ENCODE peak calls at places on chromosomes 5 and 9, in five cellular contexts. One of them, this sample, is unnamed. For H3K4me1, the result is how much of the 10 kb centered on the place peaks cover.

GRCh38 chr9:124281934-124282351 is 24.2 kb downstream of the NEK6 start:
- DNase-seq in Karpas-422: no peak
- DNase-seq in cardiac muscle cell: no peak
- DNase-seq in A673: no peak
- DNase-seq in left ventricle myocardium inferior: no peak
- DNase-seq in this sample: no peak

GRCh38 chr9:92633879-92634278 is 36.1 kb downstream of the IPPK start:
- DNase-seq in Karpas-422: no peak
- DNase-seq in cardiac muscle cell: no peak
- DNase-seq in A673: no peak
- DNase-seq in left ventricle myocardium inferior: no peak
- DNase-seq in this sample: no peak

GRCh38 chr5:35202319-35203111 is 27.8 kb downstream of the PRLR start:
- DNase-seq in Karpas-422: peak
- DNase-seq in cardiac muscle cell: peak
- DNase-seq in A673: peak
- DNase-seq in left ventricle myocardium inferior: peak
- DNase-seq in this sample: peak

GRCh38 chr5:93573627-93573974 is 7.4 kb downstream of the NR2F1-AS1 start:
- DNase-seq in Karpas-422: no peak
- DNase-seq in cardiac muscle cell: no peak
- DNase-seq in A673: no peak
- DNase-seq in left ventricle myocardium inferior: no peak
- DNase-seq in this sample: no peak

GRCh38 chr5:79742549-79743136 is 53.0 kb downstream of the CMYA5 start:
- DNase-seq in Karpas-422: no peak
- DNase-seq in cardiac muscle cell: no peak
- DNase-seq in A673: no peak
- DNase-seq in left ventricle myocardium inferior: no peak
- DNase-seq in this sample: no peak

GRCh38 chr9:93670208-93671029 is 94.0 kb downstream of the PHF2 start:
- DNase-seq in Karpas-422: no peak
- DNase-seq in cardiac muscle cell: peak
- DNase-seq in A673: peak
- DNase-seq in left ventricle myocardium inferior: peak
- DNase-seq in this sample: peak

GRCh38 chr9:98241357-98242104 is 13.9 kb downstream of the TBC1D2 start:
- DNase-seq in Karpas-422: no peak
- DNase-seq in cardiac muscle cell: no peak
- DNase-seq in A673: no peak
- DNase-seq in left ventricle myocardium inferior: no peak
- DNase-seq in this sample: no peak

GRCh38 chr9:99235874-99236627 is 14.0 kb downstream of the SEC61B start:
- DNase-seq in Karpas-422: peak
- DNase-seq in cardiac muscle cell: no peak
- DNase-seq in A673: no peak
- DNase-seq in left ventricle myocardium inferior: no peak
- DNase-seq in this sample: peak

GRCh38 chr5:78534148-78535009 is 114.2 kb downstream of the LHFPL2 start:
- DNase-seq in Karpas-422: no peak
- DNase-seq in cardiac muscle cell: peak
- DNase-seq in A673: no peak
- DNase-seq in left ventricle myocardium inferior: peak
- DNase-seq in this sample: no peak

GRCh38 chr5:71887680-71888079 is 168.6 kb downstream of the CARTPT start:
- DNase-seq in Karpas-422: peak
- DNase-seq in cardiac muscle cell: peak
- DNase-seq in A673: peak
- DNase-seq in left ventricle myocardium inferior: no peak
- DNase-seq in this sample: peak

GRCh38 chr9:4764033-4764432 is 23.0 kb upstream of the AK3 start:
- DNase-seq in Karpas-422: no peak
- DNase-seq in cardiac muscle cell: no peak
- DNase-seq in A673: no peak
- DNase-seq in left ventricle myocardium inferior: no peak
- DNase-seq in this sample: no peak

GRCh38 chr5:133247881-133248642 is 196.2 kb downstream of the HSPA4 start:
- DNase-seq in Karpas-422: no peak
- DNase-seq in cardiac muscle cell: peak
- DNase-seq in A673: no peak
- DNase-seq in left ventricle myocardium inferior: no peak
- DNase-seq in this sample: peak

GRCh38 chr5:158264264-158264663 is 405.3 kb upstream of the CLINT1 start:
- DNase-seq in Karpas-422: no peak
- DNase-seq in cardiac muscle cell: no peak
- DNase-seq in A673: no peak
- DNase-seq in left ventricle myocardium inferior: no peak
- DNase-seq in this sample: no peak

GRCh38 chr9:92980085-92980745 is 32.9 kb downstream of the FGD3 start:
- DNase-seq in Karpas-422: no peak
- DNase-seq in cardiac muscle cell: no peak
- DNase-seq in A673: no peak
- DNase-seq in left ventricle myocardium inferior: no peak
- DNase-seq in this sample: no peak

GRCh38 chr5:163379298-163380155 is 57.9 kb upstream of the CCNG1 start:
- DNase-seq in Karpas-422: no peak
- DNase-seq in cardiac muscle cell: peak
- DNase-seq in A673: peak
- DNase-seq in left ventricle myocardium inferior: no peak
- DNase-seq in this sample: no peak

GRCh38 chr5:150293091-150293941 is 3.7 kb upstream of the CAMK2A start:
- DNase-seq in Karpas-422: no peak
- DNase-seq in cardiac muscle cell: no peak
- DNase-seq in A673: no peak
- DNase-seq in left ventricle myocardium inferior: no peak
- DNase-seq in this sample: no peak

DNA sequence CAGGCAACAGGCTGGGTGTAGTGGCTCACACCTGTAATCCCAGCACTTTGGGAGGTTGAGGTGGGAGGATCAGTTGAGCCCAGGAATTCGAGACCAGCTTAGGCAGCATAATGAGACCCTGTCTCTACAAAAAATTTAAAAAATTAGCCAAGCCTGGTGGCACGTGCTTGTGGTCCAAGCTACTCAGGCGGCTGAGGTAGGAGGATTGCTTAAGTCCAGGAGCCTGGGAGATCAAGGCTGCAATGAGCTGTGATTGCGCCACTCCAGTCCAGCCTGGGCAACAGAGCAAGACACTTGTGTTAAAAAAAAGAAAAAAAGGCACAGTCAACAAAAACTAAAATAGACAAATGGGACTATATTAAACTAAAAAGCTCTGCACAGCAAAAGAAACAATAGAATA is 29.3 kb downstream of the ATP6V0E1 start:
- DNase-seq in Karpas-422: no peak
- DNase-seq in cardiac muscle cell: peak
- DNase-seq in A673: no peak
- DNase-seq in left ventricle myocardium inferior: no peak
- DNase-seq in this sample: no peak
- H3K4me1 ChIP-seq in Karpas-422: under half
- H3K4me1 ChIP-seq in cardiac muscle cell: under half
- H3K4me1 ChIP-seq in A673: under half
- H3K4me1 ChIP-seq in left ventricle myocardium inferior: half or more
- H3K4me1 ChIP-seq in this sample: under half

GRCh38 chr5:74380193-74380592 is 260.3 kb downstream of the ENC1 start:
- DNase-seq in Karpas-422: no peak
- DNase-seq in cardiac muscle cell: no peak
- DNase-seq in A673: no peak
- DNase-seq in left ventricle myocardium inferior: no peak
- DNase-seq in this sample: no peak

GRCh38 chr5:74378464-74378863 is 262.1 kb downstream of the ENC1 start:
- DNase-seq in Karpas-422: no peak
- DNase-seq in cardiac muscle cell: no peak
- DNase-seq in A673: no peak
- DNase-seq in left ventricle myocardium inferior: no peak
- DNase-seq in this sample: no peak

GRCh38 chr5:74382864-74383618 is 257.5 kb downstream of the ENC1 start:
- DNase-seq in Karpas-422: no peak
- DNase-seq in cardiac muscle cell: peak
- DNase-seq in A673: peak
- DNase-seq in left ventricle myocardium inferior: peak
- DNase-seq in this sample: peak

GRCh38 chr5:74384851-74385250 is 255.7 kb downstream of the ENC1 start:
- DNase-seq in Karpas-422: no peak
- DNase-seq in cardiac muscle cell: no peak
- DNase-seq in A673: peak
- DNase-seq in left ventricle myocardium inferior: no peak
- DNase-seq in this sample: peak

GRCh38 chr5:74382115-74382514 is 258.4 kb downstream of the ENC1 start:
- DNase-seq in Karpas-422: no peak
- DNase-seq in cardiac muscle cell: no peak
- DNase-seq in A673: no peak
- DNase-seq in left ventricle myocardium inferior: no peak
- DNase-seq in this sample: no peak
- H3K27ac ChIP-seq in Karpas-422: no peak
- H3K27ac ChIP-seq in cardiac muscle cell: no peak
- H3K27ac ChIP-seq in A673: no peak
- H3K27ac ChIP-seq in left ventricle myocardium inferior: peak
- H3K27ac ChIP-seq in this sample: no peak

DNA sequence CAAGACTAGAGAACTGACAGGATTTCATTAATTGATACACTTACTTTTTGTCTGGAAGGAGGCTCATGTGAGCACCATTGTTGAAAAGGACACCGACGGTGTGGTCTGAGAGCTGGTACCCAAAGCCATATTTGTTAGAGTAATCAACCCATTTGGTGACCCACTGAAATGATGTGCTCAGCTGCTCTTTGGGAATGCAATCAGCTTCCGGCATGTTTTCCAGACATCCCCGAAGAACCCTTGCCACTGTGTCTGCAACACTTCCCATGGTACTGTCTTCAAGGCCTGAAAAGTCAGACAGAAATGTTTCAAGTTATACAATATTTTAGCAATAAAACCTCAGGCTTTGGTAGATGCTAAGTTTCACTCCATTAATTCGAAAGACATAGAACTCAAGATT is 4.4 kb downstream of the PLK2 start:
- DNase-seq in Karpas-422: no peak
- DNase-seq in cardiac muscle cell: peak
- DNase-seq in A673: no peak
- DNase-seq in left ventricle myocardium inferior: no peak
- DNase-seq in this sample: no peak
- H3K4me3 ChIP-seq in Karpas-422: no peak
- H3K4me3 ChIP-seq in cardiac muscle cell: no peak
- H3K4me3 ChIP-seq in A673: no peak
- H3K4me3 ChIP-seq in left ventricle myocardium inferior: peak
- H3K4me3 ChIP-seq in this sample: no peak

DNA sequence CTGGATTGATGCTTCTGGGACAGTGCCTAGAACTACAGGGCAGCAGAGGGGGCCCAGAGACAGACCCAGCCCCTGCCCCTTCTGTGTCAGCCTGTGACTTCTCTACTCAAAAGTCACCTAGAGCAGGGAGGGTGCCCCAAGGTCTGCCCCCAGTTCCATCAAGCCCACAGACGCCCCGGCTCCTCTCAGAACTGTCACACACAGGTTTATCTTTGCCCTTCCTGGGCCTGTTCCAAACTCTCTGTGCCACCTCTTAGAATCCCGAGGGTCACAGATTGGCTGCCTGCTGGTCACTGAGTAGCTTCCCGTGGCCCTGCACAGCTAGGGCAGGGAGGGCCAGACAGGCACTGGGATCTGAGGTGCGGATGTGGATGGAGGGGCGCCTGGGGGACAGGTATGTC is 1.7 kb downstream of the RGS14 start:
- DNase-seq in Karpas-422: no peak
- DNase-seq in cardiac muscle cell: no peak
- DNase-seq in A673: no peak
- DNase-seq in left ventricle myocardium inferior: no peak
- DNase-seq in this sample: no peak
- H3K4me1 ChIP-seq in Karpas-422: half or more
- H3K4me1 ChIP-seq in cardiac muscle cell: under half
- H3K4me1 ChIP-seq in A673: under half
- H3K4me1 ChIP-seq in left ventricle myocardium inferior: under half
- H3K4me1 ChIP-seq in this sample: under half

This sample was measured in SJCRH30.